ENCODE peak calls at places on chromosomes 4 and X, in eight cellular contexts. One of them, this sample, is unnamed.
A peak's percentile ranks its signal among the peaks of the same experiment; 100 is the strongest.

GRCh38 chr4:73698217-73698616 is 42.2 kb upstream of the CXCL8 start:
- DNase-seq in activated CD8-positive, alpha-beta memory T cell treated with anti-CD3 and anti-CD28 coated beads for 4 hours: no peak
- DNase-seq in MCF 10A: peak; percentile 57
- DNase-seq in HuH-7.5: no peak
- DNase-seq in AG04450: no peak
- DNase-seq in ELR: peak; percentile 32
- DNase-seq in GM13976: no peak
- DNase-seq in AG08396: peak; percentile 12
- DNase-seq in this sample: peak; percentile 77

GRCh38 chr4:3366893-3367775 is 74.3 kb downstream of the RGS12 start:
- DNase-seq in MCF 10A: no peak
- DNase-seq in activated CD8-positive, alpha-beta memory T cell treated with anti-CD3 and anti-CD28 coated beads for 4 hours: no peak
- DNase-seq in AG08396: peak; percentile 5
- DNase-seq in GM13976: no peak
- DNase-seq in AG04450: no peak
- DNase-seq in HuH-7.5: no peak
- DNase-seq in ELR: no peak
- DNase-seq in this sample: no peak

GRCh38 chr4:89509708-89510269 is 202.2 kb upstream of the GPRIN3 start:
- DNase-seq in AG08396: peak; percentile 10
- DNase-seq in AG04450: peak; percentile 53
- DNase-seq in activated CD8-positive, alpha-beta memory T cell treated with anti-CD3 and anti-CD28 coated beads for 4 hours: no peak
- DNase-seq in MCF 10A: peak; percentile 97
- DNase-seq in HuH-7.5: no peak
- DNase-seq in GM13976: peak; percentile 36
- DNase-seq in ELR: no peak
- DNase-seq in this sample: no peak

GRCh38 chr4:168923526-168924194 is 86.4 kb downstream of the CBR4 start:
- DNase-seq in MCF 10A: peak; percentile 78
- DNase-seq in AG04450: peak; percentile 76
- DNase-seq in HuH-7.5: peak; percentile 43
- DNase-seq in AG08396: peak; percentile 65
- DNase-seq in activated CD8-positive, alpha-beta memory T cell treated with anti-CD3 and anti-CD28 coated beads for 4 hours: peak; percentile 6
- DNase-seq in ELR: peak; percentile 75
- DNase-seq in GM13976: peak; percentile 57
- DNase-seq in this sample: peak; percentile 93

GRCh38 chr4:1247811-1248261 is 1.1 kb downstream of the CTBP1 start:
- DNase-seq in activated CD8-positive, alpha-beta memory T cell treated with anti-CD3 and anti-CD28 coated beads for 4 hours: no peak
- DNase-seq in AG04450: no peak
- DNase-seq in AG08396: no peak
- DNase-seq in MCF 10A: peak; percentile 31
- DNase-seq in HuH-7.5: no peak
- DNase-seq in GM13976: no peak
- DNase-seq in ELR: no peak
- DNase-seq in this sample: no peak

GRCh38 chrX:130260316-130260715 is 8.4 kb downstream of the ZNF280C start:
- DNase-seq in ELR: no peak
- DNase-seq in activated CD8-positive, alpha-beta memory T cell treated with anti-CD3 and anti-CD28 coated beads for 4 hours: no peak
- DNase-seq in AG08396: no peak
- DNase-seq in AG04450: no peak
- DNase-seq in MCF 10A: no peak
- DNase-seq in HuH-7.5: no peak
- DNase-seq in GM13976: no peak
- DNase-seq in this sample: peak; percentile 32

GRCh38 chr4:183797445-183798248 is 107.5 kb upstream of the STOX2 start:
- DNase-seq in AG08396: peak; percentile 24
- DNase-seq in AG04450: no peak
- DNase-seq in HuH-7.5: peak; percentile 9
- DNase-seq in MCF 10A: peak; percentile 46
- DNase-seq in GM13976: peak; percentile 46
- DNase-seq in ELR: peak; percentile 10
- DNase-seq in activated CD8-positive, alpha-beta memory T cell treated with anti-CD3 and anti-CD28 coated beads for 4 hours: no peak
- DNase-seq in this sample: no peak

GRCh38 chr4:24056258-24056657 is 166.4 kb upstream of the PPARGC1A start:
- DNase-seq in HuH-7.5: no peak
- DNase-seq in activated CD8-positive, alpha-beta memory T cell treated with anti-CD3 and anti-CD28 coated beads for 4 hours: no peak
- DNase-seq in MCF 10A: no peak
- DNase-seq in GM13976: no peak
- DNase-seq in AG04450: no peak
- DNase-seq in AG08396: no peak
- DNase-seq in ELR: no peak
- DNase-seq in this sample: no peak

GRCh38 chrX:45515262-45516215 is 314.9 kb upstream of the DIPK2B start:
- DNase-seq in MCF 10A: peak; percentile 98
- DNase-seq in AG04450: peak; percentile 80
- DNase-seq in activated CD8-positive, alpha-beta memory T cell treated with anti-CD3 and anti-CD28 coated beads for 4 hours: peak; percentile 2
- DNase-seq in GM13976: peak; percentile 13
- DNase-seq in HuH-7.5: no peak
- DNase-seq in AG08396: peak; percentile 70
- DNase-seq in ELR: peak; percentile 93
- DNase-seq in this sample: peak; percentile 68

GRCh38 chr4:23373269-23373668 is 516.6 kb downstream of the PPARGC1A start:
- DNase-seq in GM13976: no peak
- DNase-seq in HuH-7.5: no peak
- DNase-seq in AG04450: no peak
- DNase-seq in MCF 10A: peak; percentile 88
- DNase-seq in activated CD8-positive, alpha-beta memory T cell treated with anti-CD3 and anti-CD28 coated beads for 4 hours: no peak
- DNase-seq in ELR: peak; percentile 20
- DNase-seq in AG08396: no peak
- DNase-seq in this sample: peak; percentile 84

GRCh38 chr4:6742989-6743388 is 27.0 kb downstream of the BLOC1S4 start:
- DNase-seq in ELR: no peak
- DNase-seq in AG08396: no peak
- DNase-seq in MCF 10A: no peak
- DNase-seq in activated CD8-positive, alpha-beta memory T cell treated with anti-CD3 and anti-CD28 coated beads for 4 hours: no peak
- DNase-seq in AG04450: no peak
- DNase-seq in HuH-7.5: no peak
- DNase-seq in GM13976: no peak
- DNase-seq in this sample: no peak

GRCh38 chr4:10810411-10810810 is 125.8 kb upstream of the CLNK start:
- DNase-seq in HuH-7.5: no peak
- DNase-seq in AG08396: no peak
- DNase-seq in GM13976: no peak
- DNase-seq in activated CD8-positive, alpha-beta memory T cell treated with anti-CD3 and anti-CD28 coated beads for 4 hours: no peak
- DNase-seq in MCF 10A: peak; percentile 5
- DNase-seq in ELR: no peak
- DNase-seq in AG04450: no peak
- DNase-seq in this sample: no peak

GRCh38 chr4:16226816-16227461 is 668 bp upstream of the TAPT1 start:
- DNase-seq in ELR: peak; percentile 52
- DNase-seq in activated CD8-positive, alpha-beta memory T cell treated with anti-CD3 and anti-CD28 coated beads for 4 hours: no peak
- DNase-seq in MCF 10A: peak; percentile 45
- DNase-seq in AG04450: no peak
- DNase-seq in AG08396: peak; percentile 47
- DNase-seq in HuH-7.5: peak; percentile 52
- DNase-seq in GM13976: peak; percentile 64
- DNase-seq in this sample: peak; percentile 78

GRCh38 chr4:20829958-20830357 is 129.7 kb downstream of the PACRGL start:
- DNase-seq in MCF 10A: no peak
- DNase-seq in AG08396: no peak
- DNase-seq in ELR: peak; percentile 50
- DNase-seq in HuH-7.5: no peak
- DNase-seq in GM13976: no peak
- DNase-seq in AG04450: peak; percentile 16
- DNase-seq in activated CD8-positive, alpha-beta memory T cell treated with anti-CD3 and anti-CD28 coated beads for 4 hours: no peak
- DNase-seq in this sample: no peak

GRCh38 chr4:35562831-35563230 is 681.5 kb downstream of the ARAP2 start:
- DNase-seq in activated CD8-positive, alpha-beta memory T cell treated with anti-CD3 and anti-CD28 coated beads for 4 hours: no peak
- DNase-seq in AG08396: no peak
- DNase-seq in MCF 10A: no peak
- DNase-seq in HuH-7.5: no peak
- DNase-seq in ELR: peak; percentile 23
- DNase-seq in AG04450: no peak
- DNase-seq in GM13976: no peak
- DNase-seq in this sample: no peak

GRCh38 chr4:122914292-122914904 is 8.0 kb downstream of the NUDT6 start:
- DNase-seq in AG08396: no peak
- DNase-seq in MCF 10A: peak; percentile 43
- DNase-seq in AG04450: peak; percentile 29
- DNase-seq in GM13976: peak; percentile 23
- DNase-seq in ELR: peak; percentile 61
- DNase-seq in HuH-7.5: no peak
- DNase-seq in activated CD8-positive, alpha-beta memory T cell treated with anti-CD3 and anti-CD28 coated beads for 4 hours: no peak
- DNase-seq in this sample: peak; percentile 67

This sample was measured in myocyte.